ENCODE peak calls at places on chromosome 1, in seven cellular contexts. One of them, this sample, is unnamed.

GRCh38 chr1:214854126-214854875 is 228.2 kb upstream of the KCNK2 start:
- DNase-seq in aorta: no peak
- DNase-seq in psoas muscle: no peak
- DNase-seq in Peyer's patch: no peak
- DNase-seq in small intestine: no peak
- DNase-seq in hepatocyte: no peak
- DNase-seq in upper lobe of right lung: no peak
- DNase-seq in this sample: no peak

GRCh38 chr1:235549361-235550139 is 45.3 kb upstream of the B3GALNT2 start:
- DNase-seq in Peyer's patch: no peak
- DNase-seq in hepatocyte: no peak
- DNase-seq in aorta: no peak
- DNase-seq in upper lobe of right lung: no peak
- DNase-seq in small intestine: no peak
- DNase-seq in psoas muscle: no peak
- DNase-seq in this sample: no peak

GRCh38 chr1:167791281-167792209 is 69.8 kb downstream of the MPZL1 start:
- DNase-seq in small intestine: no peak
- DNase-seq in hepatocyte: peak; percentile 28
- DNase-seq in psoas muscle: peak; percentile 43
- DNase-seq in upper lobe of right lung: no peak
- DNase-seq in aorta: no peak
- DNase-seq in Peyer's patch: no peak
- DNase-seq in this sample: no peak

GRCh38 chr1:25748531-25749205 is 51.3 kb upstream of the SELENON start:
- DNase-seq in upper lobe of right lung: no peak
- DNase-seq in hepatocyte: no peak
- DNase-seq in Peyer's patch: no peak
- DNase-seq in small intestine: no peak
- DNase-seq in psoas muscle: no peak
- DNase-seq in aorta: no peak
- DNase-seq in this sample: no peak

GRCh38 chr1:113456967-113457366 is 66.7 kb downstream of the MAGI3 start:
- DNase-seq in psoas muscle: no peak
- DNase-seq in Peyer's patch: no peak
- DNase-seq in aorta: no peak
- DNase-seq in hepatocyte: peak; percentile 54
- DNase-seq in small intestine: no peak
- DNase-seq in upper lobe of right lung: no peak
- DNase-seq in this sample: no peak

GRCh38 chr1:43774359-43774758 is 67.0 kb downstream of the ST3GAL3 start:
- DNase-seq in upper lobe of right lung: no peak
- DNase-seq in psoas muscle: no peak
- DNase-seq in small intestine: no peak
- DNase-seq in aorta: no peak
- DNase-seq in hepatocyte: no peak
- DNase-seq in Peyer's patch: no peak
- DNase-seq in this sample: no peak

GRCh38 chr1:186785503-186785902 is 43.2 kb upstream of the PLA2G4A start:
- DNase-seq in psoas muscle: no peak
- DNase-seq in aorta: no peak
- DNase-seq in Peyer's patch: no peak
- DNase-seq in hepatocyte: no peak
- DNase-seq in small intestine: no peak
- DNase-seq in upper lobe of right lung: no peak
- DNase-seq in this sample: no peak

GRCh38 chr1:207649204-207649753 is 4.3 kb downstream of the CR1L start:
- DNase-seq in upper lobe of right lung: no peak
- DNase-seq in small intestine: no peak
- DNase-seq in aorta: no peak
- DNase-seq in Peyer's patch: no peak
- DNase-seq in hepatocyte: no peak
- DNase-seq in psoas muscle: no peak
- DNase-seq in this sample: no peak

GRCh38 chr1:230867903-230868735 is at the start of gene C1orf198:
- DNase-seq in Peyer's patch: peak; percentile 66
- DNase-seq in hepatocyte: peak; percentile 89
- DNase-seq in small intestine: peak; percentile 60
- DNase-seq in psoas muscle: peak; percentile 78
- DNase-seq in upper lobe of right lung: peak; percentile 91
- DNase-seq in aorta: peak; percentile 95
- DNase-seq in this sample: peak; percentile 72

GRCh38 chr1:230868736-230869385 is 540 bp upstream of the C1orf198 start:
- DNase-seq in aorta: peak; percentile 89
- DNase-seq in hepatocyte: peak; percentile 77
- DNase-seq in upper lobe of right lung: peak; percentile 86
- DNase-seq in psoas muscle: peak; percentile 64
- DNase-seq in small intestine: peak; percentile 59
- DNase-seq in Peyer's patch: peak; percentile 26
- DNase-seq in this sample: no peak

GRCh38 chr1:230866171-230866811 is 2.0 kb downstream of the C1orf198 start:
- DNase-seq in Peyer's patch: no peak
- DNase-seq in aorta: no peak
- DNase-seq in small intestine: no peak
- DNase-seq in psoas muscle: no peak
- DNase-seq in upper lobe of right lung: no peak
- DNase-seq in hepatocyte: no peak
- DNase-seq in this sample: no peak

GRCh38 chr1:230865062-230865817 is 3.1 kb downstream of the C1orf198 start:
- DNase-seq in Peyer's patch: no peak
- DNase-seq in aorta: no peak
- DNase-seq in hepatocyte: no peak
- DNase-seq in psoas muscle: no peak
- DNase-seq in small intestine: no peak
- DNase-seq in upper lobe of right lung: no peak
- DNase-seq in this sample: no peak

DNA sequence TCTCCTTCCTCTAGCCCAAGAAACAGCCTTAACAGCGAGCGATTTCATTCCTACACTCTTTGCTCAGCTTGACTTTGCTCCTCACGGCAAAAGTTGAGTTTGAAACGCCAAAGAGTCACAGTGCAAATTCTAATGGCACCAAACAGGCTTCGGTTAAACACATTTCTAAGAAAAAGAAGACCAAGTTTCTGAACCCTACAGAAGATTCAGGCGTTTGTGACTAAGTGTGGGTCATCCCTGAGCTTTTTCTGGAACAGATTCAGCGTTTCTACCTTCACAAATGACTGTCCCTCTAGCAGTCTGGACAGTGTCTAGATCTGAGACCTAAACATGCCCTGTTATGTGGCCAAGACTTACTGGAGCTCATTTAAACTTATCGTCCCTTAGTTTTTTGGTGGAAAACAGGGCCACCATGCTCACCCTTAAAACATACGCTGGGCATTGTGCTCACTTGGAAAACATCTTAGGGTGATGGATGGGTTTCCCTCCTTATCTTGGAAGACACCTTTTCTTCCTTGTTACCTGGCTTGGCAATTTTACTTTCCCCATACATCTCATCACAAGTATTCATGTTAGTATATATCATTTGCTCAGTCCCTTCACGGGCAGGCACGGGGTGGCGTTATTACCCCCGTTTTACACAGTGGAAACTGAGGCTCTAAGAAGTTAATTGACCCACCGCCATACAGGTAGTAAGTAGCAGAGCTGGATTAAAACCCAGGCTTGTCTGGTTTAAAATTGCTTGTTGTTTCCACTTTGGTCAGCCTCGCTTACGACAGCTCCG is 1.0 kb downstream of the C1orf198 start:
- DNase-seq in small intestine: peak; percentile 43
- DNase-seq in upper lobe of right lung: no peak
- DNase-seq in psoas muscle: no peak
- DNase-seq in Peyer's patch: no peak
- DNase-seq in aorta: no peak
- DNase-seq in hepatocyte: no peak
- DNase-seq in this sample: no peak
- H3K27ac ChIP-seq in small intestine: peak overlapping the region; percentile 87
- H3K27ac ChIP-seq in upper lobe of right lung: peak overlapping the region; percentile 86
- H3K27ac ChIP-seq in psoas muscle: peak overlapping the region; percentile 90
- H3K27ac ChIP-seq in Peyer's patch: peak overlapping the region; percentile 82
- H3K27ac ChIP-seq in aorta: peak overlapping the region; percentile 79
- H3K27ac ChIP-seq in hepatocyte: peak overlapping the region; percentile 92
- H3K27ac ChIP-seq in this sample: peak overlapping the region; percentile 57

DNA sequence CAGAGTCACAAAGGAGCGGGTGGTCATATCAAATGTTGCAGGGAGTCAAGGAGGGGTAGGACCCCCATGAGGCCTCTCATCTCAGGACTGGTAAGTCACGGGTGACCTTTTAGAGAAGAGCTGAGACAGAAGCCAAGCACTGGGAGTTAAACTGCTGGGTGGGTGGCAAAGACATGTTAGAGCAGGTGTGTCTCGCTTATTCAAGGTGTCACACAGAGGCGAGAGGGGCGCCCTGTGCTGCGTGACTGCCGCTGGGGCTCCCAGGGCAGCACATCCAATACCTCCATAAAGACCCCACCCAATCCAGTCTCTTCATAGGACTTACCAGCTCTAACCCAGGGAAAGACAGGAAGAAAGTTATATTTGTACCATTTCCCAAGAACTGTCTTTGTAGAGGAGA is 15.1 kb downstream of the CASQ2 start:
- DNase-seq in small intestine: no peak
- DNase-seq in upper lobe of right lung: no peak
- DNase-seq in hepatocyte: no peak
- DNase-seq in aorta: no peak
- DNase-seq in Peyer's patch: no peak
- DNase-seq in psoas muscle: no peak
- DNase-seq in this sample: no peak
- H3K4me1 ChIP-seq in small intestine: no peaks in the 10 kb centered on the region
- H3K4me1 ChIP-seq in upper lobe of right lung: no peaks in the 10 kb centered on the region
- H3K4me1 ChIP-seq in hepatocyte: peaks cover 4% of the 10 kb centered on the region
- H3K4me1 ChIP-seq in aorta: peaks cover 3% of the 10 kb centered on the region
- H3K4me1 ChIP-seq in Peyer's patch: no peaks in the 10 kb centered on the region
- H3K4me1 ChIP-seq in psoas muscle: peaks cover 60% of the 10 kb centered on the region
- H3K4me1 ChIP-seq in this sample: no peaks in the 10 kb centered on the region

GRCh38 chr1:2535981-2536380 is 5.9 kb upstream of the HES5 start:
- DNase-seq in aorta: no peak
- DNase-seq in Peyer's patch: no peak
- DNase-seq in small intestine: no peak
- DNase-seq in hepatocyte: no peak
- DNase-seq in psoas muscle: no peak
- DNase-seq in upper lobe of right lung: no peak
- DNase-seq in this sample: no peak

GRCh38 chr1:2535455-2535854 is 5.4 kb upstream of the HES5 start:
- DNase-seq in Peyer's patch: no peak
- DNase-seq in psoas muscle: no peak
- DNase-seq in small intestine: no peak
- DNase-seq in upper lobe of right lung: no peak
- DNase-seq in aorta: no peak
- DNase-seq in hepatocyte: no peak
- DNase-seq in this sample: no peak

GRCh38 chr1:2534775-2535387 is 4.8 kb upstream of the HES5 start:
- DNase-seq in hepatocyte: peak; percentile 77
- DNase-seq in psoas muscle: no peak
- DNase-seq in aorta: no peak
- DNase-seq in Peyer's patch: no peak
- DNase-seq in small intestine: peak; percentile 59
- DNase-seq in upper lobe of right lung: peak; percentile 84
- DNase-seq in this sample: no peak

GRCh38 chr1:2533356-2533755 is 3.3 kb upstream of the HES5 start:
- DNase-seq in small intestine: no peak
- DNase-seq in Peyer's patch: no peak
- DNase-seq in aorta: no peak
- DNase-seq in upper lobe of right lung: no peak
- DNase-seq in psoas muscle: no peak
- DNase-seq in hepatocyte: no peak
- DNase-seq in this sample: no peak

DNA sequence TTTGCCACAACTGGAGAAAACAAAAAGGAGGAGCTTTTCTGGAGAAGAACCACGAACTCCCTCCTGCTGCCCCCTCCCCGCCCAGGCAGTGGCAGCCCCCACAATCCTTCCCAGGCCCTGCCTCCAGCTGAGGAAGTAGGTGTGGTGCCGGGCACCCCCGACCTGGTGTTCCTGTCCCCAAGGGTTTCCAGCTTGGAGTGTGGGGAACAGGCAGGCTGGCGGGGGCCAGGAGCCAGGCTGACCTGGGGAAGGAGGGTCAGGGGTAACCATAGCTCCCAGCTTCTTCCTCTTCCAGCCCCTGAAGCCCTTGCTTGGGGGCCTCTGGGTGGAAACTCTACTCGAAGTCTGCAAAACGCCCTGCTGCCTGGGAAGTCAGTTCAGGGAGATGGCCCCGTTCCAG is 4.3 kb upstream of the HES5 start:
- DNase-seq in aorta: no peak
- DNase-seq in upper lobe of right lung: no peak
- DNase-seq in hepatocyte: no peak
- DNase-seq in psoas muscle: no peak
- DNase-seq in Peyer's patch: no peak
- DNase-seq in small intestine: no peak
- DNase-seq in this sample: no peak
- H3K27ac ChIP-seq in aorta: no peak overlapping the region
- H3K27ac ChIP-seq in upper lobe of right lung: peak overlapping the region; percentile 6
- H3K27ac ChIP-seq in hepatocyte: no peak overlapping the region
- H3K27ac ChIP-seq in psoas muscle: no peak overlapping the region
- H3K27ac ChIP-seq in Peyer's patch: no peak overlapping the region
- H3K27ac ChIP-seq in small intestine: no peak overlapping the region
- H3K27ac ChIP-seq in this sample: no peak overlapping the region

GRCh38 chr1:8423134-8423701 is 105.3 kb downstream of the SLC45A1 start:
- DNase-seq in upper lobe of right lung: peak; percentile 78
- DNase-seq in aorta: peak; percentile 84
- DNase-seq in Peyer's patch: peak; percentile 40
- DNase-seq in psoas muscle: no peak
- DNase-seq in small intestine: peak; percentile 48
- DNase-seq in hepatocyte: peak; percentile 16
- DNase-seq in this sample: peak; percentile 52

GRCh38 chr1:8423702-8424538 is 106.0 kb downstream of the SLC45A1 start:
- DNase-seq in upper lobe of right lung: peak; percentile 74
- DNase-seq in Peyer's patch: peak; percentile 72
- DNase-seq in psoas muscle: peak; percentile 55
- DNase-seq in hepatocyte: peak; percentile 85
- DNase-seq in aorta: peak; percentile 83
- DNase-seq in small intestine: peak; percentile 40
- DNase-seq in this sample: peak; percentile 48

GRCh38 chr1:8421721-8422120 is 103.8 kb downstream of the SLC45A1 start:
- DNase-seq in hepatocyte: no peak
- DNase-seq in psoas muscle: no peak
- DNase-seq in aorta: no peak
- DNase-seq in Peyer's patch: no peak
- DNase-seq in upper lobe of right lung: no peak
- DNase-seq in small intestine: peak; percentile 35
- DNase-seq in this sample: no peak

GRCh38 chr1:8424539-8425116 is 106.7 kb downstream of the SLC45A1 start:
- DNase-seq in Peyer's patch: peak; percentile 83
- DNase-seq in upper lobe of right lung: peak; percentile 66
- DNase-seq in aorta: no peak
- DNase-seq in psoas muscle: peak; percentile 58
- DNase-seq in small intestine: peak; percentile 89
- DNase-seq in hepatocyte: peak; percentile 84
- DNase-seq in this sample: no peak

DNA sequence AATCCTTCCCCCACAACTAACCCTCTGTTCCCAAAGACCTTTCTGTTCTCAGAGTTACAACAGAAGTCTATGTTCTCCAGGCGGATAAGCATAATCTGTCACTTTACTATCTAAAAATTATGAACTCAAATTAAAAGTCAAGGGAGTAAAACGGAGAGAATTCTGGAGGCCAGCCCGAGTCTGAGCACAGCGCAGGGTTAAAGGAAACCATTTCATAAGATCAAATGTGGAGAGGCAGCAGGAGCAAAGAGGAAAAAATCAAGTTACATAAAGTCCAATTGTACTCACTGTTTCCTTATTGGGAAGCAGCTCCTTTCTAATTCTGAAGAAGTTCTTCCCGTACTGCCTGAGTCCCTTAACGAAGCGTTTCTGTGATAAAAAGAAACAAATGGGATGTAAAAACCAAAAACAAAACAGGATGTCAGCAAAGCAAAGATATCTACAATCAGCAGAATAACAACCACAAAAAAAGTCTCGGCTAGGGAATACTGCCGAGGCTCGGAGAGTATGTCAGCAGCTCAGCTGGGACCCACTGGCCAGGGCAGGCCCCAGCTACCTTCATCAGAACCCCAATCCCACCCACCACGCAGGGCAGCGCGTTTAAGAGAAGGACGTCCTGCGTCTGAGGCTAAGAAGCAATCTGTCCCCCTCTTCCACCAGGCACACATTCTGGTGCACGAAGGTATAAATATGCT is 104.7 kb downstream of the SLC45A1 start:
- DNase-seq in upper lobe of right lung: no peak
- DNase-seq in Peyer's patch: peak; percentile 27
- DNase-seq in psoas muscle: peak; percentile 40
- DNase-seq in aorta: no peak
- DNase-seq in small intestine: peak; percentile 53
- DNase-seq in hepatocyte: peak; percentile 40
- DNase-seq in this sample: peak; percentile 30
- H3K4me1 ChIP-seq in upper lobe of right lung: peaks cover 68% of the 10 kb centered on the region
- H3K4me1 ChIP-seq in Peyer's patch: peaks cover 33% of the 10 kb centered on the region
- H3K4me1 ChIP-seq in psoas muscle: peaks cover 72% of the 10 kb centered on the region
- H3K4me1 ChIP-seq in aorta: no peaks in the 10 kb centered on the region
- H3K4me1 ChIP-seq in small intestine: peaks cover 5% of the 10 kb centered on the region
- H3K4me1 ChIP-seq in hepatocyte: peaks cover 39% of the 10 kb centered on the region
- H3K4me1 ChIP-seq in this sample: peaks cover 75% of the 10 kb centered on the region